ENCODE peak calls at places on chromosomes 12 and 14, in ten cellular contexts. O is PC-3, P is ovary, Z is coronary artery, X is ascending aorta, N is tibial artery, Y is cardiac muscle cell, V is Peyer's patch, G is HCT116, F is GM23338. R is an unnamed sample.

GRCh38 chr14:26527095-26527494 is 70.7 kb downstream of the NOVA1 start:
- DNase-seq in O (no peak), P (no peak), Z (no peak), X (no peak), N (no peak), Y (no peak), V (no peak), G (no peak), F (no peak), R (peak)

GRCh38 chr14:103067231-103067954 is 10.0 kb upstream of the CDC42BPB start:
- DNase-seq in O (peak), P (no peak), Z (no peak), X (peak), N (peak), Y (no peak), V (peak), G (peak), F (no peak), R (peak)

GRCh38 chr14:70020350-70021170 is 141.3 kb downstream of the SMOC1 start:
- DNase-seq in O (no peak), P (no peak), Z (no peak), X (no peak), N (no peak), Y (no peak), V (no peak), G (no peak), F (peak), R (no peak)

GRCh38 chr14:91075553-91075952 is 15.1 kb upstream of the RPS6KA5 start:
- DNase-seq in O (no peak), P (no peak), Z (no peak), X (no peak), N (no peak), Y (no peak), V (no peak), G (no peak), F (no peak), R (no peak)

GRCh38 chr14:57495409-57495808 is 1.8 kb upstream of the CCDC198 start:
- DNase-seq in O (no peak), P (no peak), Z (no peak), X (no peak), N (no peak), Y (no peak), V (no peak), G (no peak), F (no peak), R (no peak)

GRCh38 chr14:86961106-86961716 is 1031.8 kb downstream of the GALC start:
- DNase-seq in O (peak), P (no peak), Z (no peak), X (no peak), N (no peak), Y (peak), V (no peak), G (no peak), F (peak), R (peak)

GRCh38 chr14:24960816-24961215 is 89.1 kb downstream of the STXBP6 start:
- DNase-seq in O (no peak), P (no peak), Z (no peak), X (no peak), N (no peak), Y (no peak), V (no peak), G (no peak), F (no peak), R (no peak)

GRCh38 chr14:72256055-72256454 is 323.8 kb downstream of the RGS6 start:
- DNase-seq in O (peak), P (no peak), Z (no peak), X (no peak), N (no peak), Y (no peak), V (no peak), G (peak), F (no peak), R (no peak)

GRCh38 chr12:59491877-59492276 is 104.0 kb upstream of the SLC16A7 start:
- DNase-seq in O (no peak), P (no peak), Z (no peak), X (no peak), N (no peak), Y (no peak), V (no peak), G (no peak), F (no peak), R (no peak)

GRCh38 chr14:69803753-69804152 is 6.7 kb upstream of the SLC10A1 start:
- DNase-seq in O (peak), P (no peak), Z (no peak), X (no peak), N (no peak), Y (no peak), V (no peak), G (no peak), F (peak), R (no peak)

GRCh38 chr12:106251636-106252035 is 3.8 kb upstream of the CKAP4 start:
- DNase-seq in O (peak), P (no peak), Z (no peak), X (no peak), N (no peak), Y (peak), V (no peak), G (no peak), F (peak), R (no peak)

GRCh38 chr14:65261425-65261920 is 151.1 kb upstream of the FUT8 start:
- DNase-seq in O (no peak), P (no peak), Z (no peak), X (no peak), N (no peak), Y (no peak), V (no peak), G (no peak), F (no peak), R (no peak)

GRCh38 chr12:90102957-90103652 is 394.5 kb upstream of the ATP2B1 start:
- DNase-seq in O (peak), P (no peak), Z (no peak), X (no peak), N (no peak), Y (peak), V (no peak), G (peak), F (peak), R (peak)

GRCh38 chr12:107530706-107531105 is 154.9 kb upstream of the PWP1 start:
- DNase-seq in O (no peak), P (no peak), Z (no peak), X (no peak), N (no peak), Y (no peak), V (no peak), G (no peak), F (no peak), R (no peak)

GRCh38 chr14:33908540-33909223 is 42.2 kb downstream of the EGLN3 start:
- DNase-seq in O (peak), P (no peak), Z (no peak), X (no peak), N (no peak), Y (no peak), V (no peak), G (no peak), F (peak), R (no peak)

GRCh38 chr14:101243587-101244338 is 317.5 kb upstream of the DIO3 start:
- DNase-seq in O (no peak), P (no peak), Z (peak), X (no peak), N (no peak), Y (no peak), V (no peak), G (no peak), F (no peak), R (no peak)

GRCh38 chr12:24948816-24949722 is at the start of gene BCAT1:
- DNase-seq in O (no peak), P (peak), Z (peak), X (peak), N (peak), Y (peak), V (peak), G (no peak), F (peak), R (peak)

GRCh38 chr12:78473136-78473535 is 391.4 kb upstream of the SYT1 start:
- DNase-seq in O (peak), P (no peak), Z (no peak), X (no peak), N (no peak), Y (no peak), V (no peak), G (no peak), F (no peak), R (peak)

GRCh38 chr12:74412607-74413230 is 124.9 kb upstream of the ATXN7L3B start:
- DNase-seq in O (peak), P (no peak), Z (no peak), X (no peak), N (no peak), Y (peak), V (no peak), G (peak), F (peak), R (peak)

GRCh38 chr14:70045715-70046535 is 142.8 kb downstream of the SLC8A3 start:
- DNase-seq in O (peak), P (no peak), Z (no peak), X (no peak), N (no peak), Y (peak), V (peak), G (peak), F (peak), R (peak)

GRCh38 chr12:55637467-55637866 is 775 bp downstream of the OR10P1 start:
- DNase-seq in O (no peak), P (no peak), Z (no peak), X (no peak), N (no peak), Y (no peak), V (no peak), G (no peak), F (no peak), R (no peak)

GRCh38 chr14:55194656-55195355 is 3.4 kb upstream of the DLGAP5 start:
- DNase-seq in O (no peak), P (no peak), Z (no peak), X (no peak), N (no peak), Y (no peak), V (no peak), G (no peak), F (no peak), R (no peak)

GRCh38 chr12:132429932-132430643 is 59.9 kb upstream of the FBRSL1 start:
- DNase-seq in O (peak), P (no peak), Z (no peak), X (no peak), N (no peak), Y (no peak), V (peak), G (peak), F (peak), R (peak)

GRCh38 chr12:128693115-128693514 is 130.6 kb downstream of the SLC15A4 start:
- DNase-seq in O (no peak), P (no peak), Z (no peak), X (no peak), N (no peak), Y (no peak), V (no peak), G (no peak), F (no peak), R (no peak)

GRCh38 chr14:52711666-52712065 is 4.7 kb downstream of the PSMC6 start:
- DNase-seq in O (no peak), P (no peak), Z (no peak), X (no peak), N (no peak), Y (no peak), V (no peak), G (no peak), F (no peak), R (no peak)

GRCh38 chr12:105343836-105344235 is 13.3 kb downstream of the C12orf75 start:
- DNase-seq in O (no peak), P (no peak), Z (no peak), X (no peak), N (no peak), Y (no peak), V (no peak), G (no peak), F (no peak), R (no peak)

GRCh38 chr12:20194171-20194570 is 174.2 kb upstream of the PDE3A start:
- DNase-seq in O (no peak), P (no peak), Z (no peak), X (no peak), N (no peak), Y (peak), V (no peak), G (no peak), F (peak), R (peak)

GRCh38 chr14:103232338-103232808 is 101.7 kb upstream of the EIF5 start:
- DNase-seq in O (no peak), P (no peak), Z (no peak), X (no peak), N (no peak), Y (no peak), V (peak), G (no peak), F (no peak), R (no peak)

GRCh38 chr12:121099779-121100178 is 32.9 kb upstream of the P2RX7 start:
- DNase-seq in O (no peak), P (no peak), Z (no peak), X (no peak), N (no peak), Y (no peak), V (no peak), G (no peak), F (no peak), R (no peak)

DNA sequence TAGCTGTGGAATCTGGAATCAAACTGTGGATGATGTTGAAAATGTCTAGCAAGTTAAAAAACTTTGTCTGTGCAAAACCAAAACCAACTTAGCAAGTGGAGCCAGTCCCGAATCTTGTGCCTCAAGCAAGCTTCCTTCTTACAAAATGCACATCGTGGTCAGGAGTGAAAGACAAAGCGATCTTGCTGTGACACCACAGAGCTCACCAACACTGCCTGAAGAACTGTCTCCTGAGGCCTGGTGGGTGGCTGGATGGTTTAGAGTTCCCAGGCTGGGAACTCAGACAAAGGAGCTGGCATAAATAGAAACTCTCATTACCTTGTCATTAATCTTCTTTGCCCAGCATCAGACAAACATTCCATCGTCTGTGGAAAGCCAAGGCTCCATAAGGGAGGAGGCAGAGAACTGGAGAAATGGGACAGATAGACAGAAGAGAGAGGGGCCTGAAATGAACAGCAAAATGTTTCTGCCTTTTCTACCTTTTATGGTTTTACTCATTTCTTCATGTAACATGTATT is 144.8 kb downstream of the KCNA5 start:
- DNase-seq in O (no peak), P (no peak), Z (no peak), X (no peak), N (no peak), Y (no peak), V (no peak), G (no peak), F (no peak), R (no peak)
- H3K4me3 ChIP-seq in O (no peak), P (no peak), Z (no peak), X (no peak), N (no peak), Y (no peak), V (no peak), G (no peak), F (no peak), R (no peak)

GRCh38 chr12:109277255-109277898 is 31.7 kb downstream of the FOXN4 start:
- DNase-seq in O (no peak), P (no peak), Z (no peak), X (no peak), N (no peak), Y (no peak), V (no peak), G (no peak), F (no peak), R (no peak)

GRCh38 chr12:109276160-109276559 is 32.9 kb downstream of the FOXN4 start:
- DNase-seq in O (no peak), P (no peak), Z (no peak), X (no peak), N (no peak), Y (no peak), V (no peak), G (no peak), F (no peak), R (no peak)

GRCh38 chr12:109279525-109279924 is 29.6 kb downstream of the FOXN4 start:
- DNase-seq in O (no peak), P (no peak), Z (no peak), X (no peak), N (no peak), Y (no peak), V (no peak), G (no peak), F (no peak), R (no peak)

GRCh38 chr12:109278912-109279311 is 30.2 kb downstream of the FOXN4 start:
- DNase-seq in O (no peak), P (no peak), Z (no peak), X (no peak), N (no peak), Y (no peak), V (no peak), G (no peak), F (no peak), R (no peak)

DNA sequence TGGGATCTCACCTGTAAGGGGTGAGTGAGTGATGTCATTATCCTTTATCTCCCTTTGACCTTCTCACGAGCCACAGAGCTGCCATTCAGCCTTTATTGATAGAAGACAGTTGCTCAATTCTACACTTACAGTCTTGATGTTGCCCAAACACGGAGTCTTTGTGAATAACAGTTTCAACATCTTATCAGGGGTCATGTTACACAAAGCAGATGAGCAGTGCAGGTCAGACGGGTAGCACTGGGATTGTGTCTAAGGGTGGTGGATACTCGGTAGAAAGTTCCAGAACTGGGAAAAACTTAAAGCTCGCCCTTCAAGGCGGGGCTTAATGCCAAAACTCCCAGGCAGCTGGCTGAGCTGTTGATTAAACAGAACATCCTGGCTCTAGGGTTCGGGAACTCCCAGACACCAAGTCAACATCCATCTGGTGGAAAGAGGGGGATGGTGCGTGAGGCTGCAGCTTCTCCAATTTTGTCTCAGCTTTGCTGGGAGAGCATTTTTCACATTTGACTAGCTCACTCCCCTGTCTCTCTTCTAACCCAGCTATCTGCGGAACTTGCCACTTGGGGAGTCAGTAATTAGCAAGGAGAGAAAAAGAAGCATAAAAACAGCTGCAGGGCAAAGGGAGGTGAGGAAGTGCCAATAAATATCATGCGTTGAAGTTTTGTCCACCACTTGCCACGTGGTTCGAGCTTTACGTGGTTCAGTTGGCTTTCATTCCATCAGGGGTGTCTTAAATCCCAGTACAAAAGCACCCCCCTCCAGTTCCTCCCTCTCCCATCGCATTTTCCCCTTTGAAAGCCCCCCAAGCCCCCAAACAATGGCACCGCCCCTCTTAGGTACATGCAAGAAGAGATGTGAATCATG is 31.0 kb downstream of the FOXN4 start:
- DNase-seq in O (no peak), P (peak), Z (no peak), X (no peak), N (no peak), Y (no peak), V (no peak), G (no peak), F (no peak), R (peak)
- TF ChIP-seq CTCF in O (no peak), P (no peak), Z (no peak), X (no peak), N (no peak), Y (no peak), V (no peak), G (no peak), F (no peak), R (no peak)

GRCh38 chr12:68675098-68675842 is 11.5 kb upstream of the NUP107 start:
- DNase-seq in O (no peak), P (no peak), Z (no peak), X (no peak), N (no peak), Y (no peak), V (no peak), G (no peak), F (peak), R (no peak)

GRCh38 chr12:68673788-68674187 is 13.0 kb upstream of the NUP107 start:
- DNase-seq in O (no peak), P (no peak), Z (no peak), X (no peak), N (no peak), Y (no peak), V (no peak), G (no peak), F (no peak), R (no peak)

DNA sequence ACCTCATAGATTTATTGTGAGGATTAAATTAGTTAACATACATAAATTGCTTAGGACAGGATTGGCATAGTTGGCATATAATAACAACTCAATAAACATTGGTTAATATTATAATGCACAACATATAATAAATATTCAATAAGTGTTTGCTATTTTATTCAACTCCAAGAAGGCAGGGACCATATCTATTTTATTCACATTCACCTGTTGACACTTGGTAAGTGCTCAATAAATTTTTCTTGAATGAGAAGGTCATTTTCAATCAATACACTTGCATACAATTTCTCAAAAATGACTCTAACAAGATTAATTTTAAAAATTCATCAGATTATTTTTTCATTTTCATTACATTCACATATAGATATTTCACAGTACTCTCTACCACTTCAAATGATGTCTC is 12.4 kb upstream of the NUP107 start:
- DNase-seq in O (no peak), P (no peak), Z (no peak), X (no peak), N (no peak), Y (no peak), V (no peak), G (no peak), F (no peak), R (no peak)
- H3K4me3 ChIP-seq in O (no peak), P (no peak), Z (no peak), X (no peak), N (no peak), Y (no peak), V (no peak), G (no peak), F (no peak), R (no peak)

DNA sequence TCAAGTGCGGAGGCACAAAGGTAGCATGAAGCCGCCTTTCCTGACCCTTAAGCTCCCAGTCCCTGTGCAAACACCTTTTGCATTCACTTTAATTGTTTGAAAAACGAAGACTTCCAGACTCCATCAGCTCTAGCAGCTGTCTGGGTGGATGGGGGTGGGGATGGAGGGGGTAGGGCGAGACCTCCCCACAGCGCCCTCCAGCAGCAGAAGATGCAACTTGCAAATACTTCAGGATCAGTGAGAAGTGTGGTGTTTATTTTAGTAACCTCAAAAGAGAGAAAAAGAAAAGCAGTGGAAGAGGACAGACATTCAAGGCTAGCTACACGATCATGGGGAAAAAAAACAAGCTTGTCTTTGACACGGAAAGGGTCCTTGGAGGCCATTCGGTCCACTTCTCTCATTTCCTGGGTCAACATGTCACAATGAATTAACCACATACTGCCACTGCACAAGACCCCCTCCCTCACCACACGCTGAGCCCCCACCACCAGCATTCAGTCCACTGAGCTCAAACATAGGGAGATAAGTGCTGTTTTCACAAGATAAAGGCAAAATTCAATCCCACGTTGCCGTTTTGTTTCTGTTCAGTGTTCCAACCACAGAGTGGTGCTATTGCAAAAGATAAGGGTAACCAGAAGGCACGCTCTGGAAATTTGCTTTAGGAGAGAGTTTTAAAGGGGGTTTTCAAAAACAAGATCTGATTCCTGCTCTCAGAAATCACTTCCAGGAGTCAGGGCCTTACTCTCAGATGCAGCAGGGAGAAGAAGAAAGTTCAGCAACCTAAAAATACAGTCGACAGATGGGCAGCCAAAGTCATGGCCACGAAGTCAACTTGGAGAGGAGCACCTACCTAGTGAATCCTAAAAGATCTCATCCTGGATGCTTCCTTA is 3.3 kb upstream of the NTF3 start:
- DNase-seq in O (peak), P (no peak), Z (no peak), X (no peak), N (no peak), Y (peak), V (no peak), G (no peak), F (peak), R (peak)
- TF ChIP-seq CTCF in O (peak), P (peak), Z (peak), X (peak), N (peak), Y (peak), V (peak), G (peak), F (peak), R (peak)